ENCODE peak calls at places on chromosomes 4 and X, in ten cellular contexts. I is PC-3; B is astrocyte; P is SW480; W is MG63; S is stimulated activated CD8-positive, alpha-beta memory T cell treated with anti-CD3 and anti-CD28 coated beads, Interleukin-4, amount 100 ng/mL, for 24 hours; V is progenitor cell of endocrine pancreas; N is colonic mucosa; Z is smooth muscle cell of the brain vasculature; E is activated CD4-positive, alpha-beta T cell treated with anti-CD3 and anti-CD28 coated beads, Interleukin-2, amount 10 ng/mL, durations not matched to agents 24 days and 14 days. X is an unnamed sample.
A peak's percentile ranks its signal among the peaks of the same experiment; 100 is the strongest.

GRCh38 chrX:31222946-31223345 is 151.1 kb upstream of the FTHL17 start:
- DNase-seq in V (no peak), I (no peak), P (no peak), N (no peak), E (no peak), S (no peak), Z (no peak), B (no peak), W (no peak), X (no peak)

GRCh38 chrX:9494806-9495205 is 29.9 kb downstream of the TBL1X start:
- DNase-seq in N (no peak), E (no peak), P (no peak), I (no peak), V (no peak), S (no peak), Z (no peak), W (no peak), B (peak; percentile 8), X (no peak)

GRCh38 chr4:117971406-117971805 is 62.9 kb upstream of the NDST3 start:
- DNase-seq in Z (no peak), B (peak; percentile 28), P (no peak), I (no peak), N (no peak), V (no peak), E (no peak), S (no peak), W (no peak), X (no peak)

GRCh38 chrX:10597871-10598270 is 22.5 kb downstream of the MID1 start:
- DNase-seq in B (no peak), N (peak; percentile 29), S (no peak), P (peak; percentile 46), Z (no peak), E (peak; percentile 53), I (peak; percentile 56), V (no peak), W (peak; percentile 23), X (peak; percentile 31)

GRCh38 chrX:40087574-40088298 is 10.0 kb downstream of the BCOR start:
- DNase-seq in I (no peak), N (no peak), E (no peak), Z (no peak), V (no peak), P (no peak), B (no peak), S (no peak), W (no peak), X (no peak)

GRCh38 chr4:122003335-122003734 is 51.5 kb upstream of the TRPC3 start:
- DNase-seq in Z (no peak), W (no peak), I (peak; percentile 44), E (peak; percentile 60), V (no peak), N (peak; percentile 38), S (no peak), B (no peak), P (peak; percentile 16), X (peak; percentile 33)

GRCh38 chrX:63561425-63561824 is 210.3 kb upstream of the SPIN4 start:
- DNase-seq in P (peak; percentile 3), B (no peak), V (no peak), N (no peak), S (no peak), W (no peak), Z (no peak), I (peak; percentile 7), E (no peak), X (peak; percentile 0)

GRCh38 chr4:151099976-151100417 is 569 bp downstream of the RPS3A start:
- DNase-seq in E (no peak), N (no peak), I (no peak), V (no peak), W (no peak), P (peak; percentile 19), S (no peak), B (peak; percentile 39), Z (peak; percentile 12), X (peak; percentile 22)

GRCh38 chr4:130659314-130659713 is 1563.4 kb downstream of the C4orf33 start:
- DNase-seq in E (no peak), V (no peak), W (no peak), N (no peak), S (no peak), Z (no peak), I (no peak), P (no peak), B (no peak), X (peak; percentile 38)

GRCh38 chr4:77927991-77928925 is 65.6 kb downstream of the MRPL1 start:
- DNase-seq in W (peak; percentile 14), Z (peak; percentile 29), I (peak; percentile 32), V (no peak), N (peak; percentile 38), S (no peak), E (no peak), P (peak; percentile 48), B (peak; percentile 30), X (peak; percentile 14)

GRCh38 chr4:61443813-61444510 is 243.8 kb downstream of the ADGRL3 start:
- DNase-seq in S (no peak), P (peak; percentile 2), I (peak; percentile 82), N (no peak), Z (no peak), V (no peak), W (no peak), B (peak; percentile 58), E (no peak), X (peak; percentile 22)

GRCh38 chrX:8627796-8628195 is 104.1 kb downstream of the ANOS1 start:
- DNase-seq in P (no peak), I (no peak), B (peak; percentile 6), E (no peak), N (no peak), S (no peak), V (no peak), Z (no peak), W (no peak), X (no peak)